ENCODE peak calls at places on chromosome 21, in seven cellular contexts. X is left ventricle myocardium inferior, Q is A673, Y is WERI-Rb-1, M is IMR-90, R is esophagus squamous epithelium, L is heart left ventricle. F is an unnamed sample. For H3K27me3, the result is how much of the 10 kb centered on the place peaks cover.

GRCh38 chr21:16928439-16928838 is 584.4 kb upstream of the CXADR start:
- DNase-seq in M (no peak), Q (no peak), L (no peak), Y (no peak), R (no peak), X (no peak), F (no peak)

GRCh38 chr21:18840239-18840638 is 436.7 kb upstream of the TMPRSS15 start:
- DNase-seq in R (no peak), X (no peak), L (no peak), Y (peak), Q (peak), M (no peak), F (no peak)

GRCh38 chr21:31186916-31187315 is 148.6 kb upstream of the KRTAP19-8 start:
- DNase-seq in Y (no peak), Q (no peak), L (no peak), R (no peak), X (no peak), M (no peak), F (no peak)

GRCh38 chr21:26389971-26390641 is 183.0 kb downstream of the CYYR1 start:
- DNase-seq in Q (no peak), M (peak), Y (no peak), X (no peak), L (no peak), R (no peak), F (peak)

GRCh38 chr21:17610862-17611261 is 1.8 kb downstream of the BTG3 start:
- DNase-seq in Y (no peak), L (no peak), X (no peak), R (no peak), Q (peak), M (peak), F (no peak)

GRCh38 chr21:42923553-42924432 is 1.6 kb downstream of the ERVH48-1 start:
- DNase-seq in Q (peak), Y (peak), R (no peak), X (peak), M (peak), L (peak), F (peak)

GRCh38 chr21:36829116-36829515 is 130.2 kb downstream of the SIM2 start:
- DNase-seq in Y (no peak), L (no peak), R (no peak), Q (no peak), M (no peak), X (no peak), F (no peak)

GRCh38 chr21:46627726-46628125 is 7.7 kb upstream of the PRMT2 start:
- DNase-seq in M (no peak), Y (no peak), R (no peak), L (no peak), Q (no peak), X (no peak), F (no peak)

GRCh38 chr21:17451364-17451869 is 61.4 kb upstream of the CXADR start:
- DNase-seq in L (no peak), M (peak), Y (no peak), X (no peak), Q (peak), R (no peak), F (no peak)

GRCh38 chr21:40472026-40472425 is 374.9 kb downstream of the DSCAM start:
- DNase-seq in Y (no peak), Q (no peak), M (no peak), R (no peak), L (no peak), X (no peak), F (no peak)

GRCh38 chr21:39388811-39389155 is 39.9 kb upstream of the HMGN1 start:
- DNase-seq in X (no peak), L (no peak), Q (no peak), Y (no peak), M (no peak), R (no peak), F (no peak)
- H3K4me3 ChIP-seq in X (peak), L (no peak), Q (peak), Y (no peak), M (no peak), R (peak), F (no peak)

GRCh38 chr21:45003331-45004058 is 63.7 kb downstream of the SLX9 start:
- DNase-seq in Q (no peak), L (no peak), X (peak), M (no peak), Y (no peak), R (no peak), F (no peak)

GRCh38 chr21:45004059-45004422 is 64.2 kb downstream of the SLX9 start:
- DNase-seq in X (no peak), R (no peak), Y (no peak), L (no peak), M (no peak), Q (no peak), F (no peak)

GRCh38 chr21:45006536-45007079 is 66.8 kb downstream of the SLX9 start:
- DNase-seq in L (no peak), R (no peak), M (no peak), Q (no peak), X (no peak), Y (no peak), F (no peak)

GRCh38 chr21:45002381-45003204 is 62.8 kb downstream of the SLX9 start:
- DNase-seq in Q (no peak), X (peak), Y (no peak), L (no peak), M (no peak), R (no peak), F (no peak)

GRCh38 chr21:45004481-45005263 is 64.8 kb downstream of the SLX9 start:
- DNase-seq in L (peak), X (no peak), Q (no peak), R (no peak), M (peak), Y (peak), F (no peak)
- H3K27me3 ChIP-seq in L (under half), X (under half), Q (under half), R (under half), M (under half), Y (under half), F (under half)

GRCh38 chr21:38619865-38620513 is 121.7 kb upstream of the ERG start:
- DNase-seq in R (no peak), Q (no peak), M (no peak), Y (no peak), L (peak), X (peak), F (no peak)
- H3K4me3 ChIP-seq in R (no peak), Q (no peak), M (no peak), Y (no peak), L (no peak), X (no peak), F (no peak)

GRCh38 chr21:33069243-33069642 is 698 bp upstream of the OLIG1 start:
- DNase-seq in Q (no peak), R (no peak), L (no peak), X (no peak), Y (no peak), M (no peak), F (no peak)
- H3K27me3 ChIP-seq in Q (half or more), R (under half), L (under half), X (half or more), Y (under half), M (half or more), F (under half)

DNA sequence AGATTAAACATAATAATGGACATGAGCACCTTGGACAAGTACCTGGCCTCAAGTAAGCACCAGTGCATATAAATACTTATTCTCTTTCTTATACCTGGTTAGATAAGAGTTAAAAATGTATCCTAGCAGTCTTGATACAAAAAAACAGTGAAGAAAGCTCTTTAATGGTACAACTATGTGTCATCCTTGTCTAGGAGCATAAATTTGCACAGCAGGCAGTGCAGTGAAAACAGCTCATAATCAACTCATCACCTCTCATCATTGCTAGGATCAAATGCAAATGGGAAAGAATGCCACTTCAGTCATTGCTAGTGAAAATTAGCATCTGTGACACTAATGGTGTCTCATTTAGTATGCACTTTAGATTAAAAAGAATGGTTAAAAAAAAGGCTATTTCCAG is 7.6 kb downstream of the SAMSN1 start:
- DNase-seq in Q (no peak), R (no peak), Y (no peak), M (no peak), X (no peak), L (no peak), F (no peak)
- H3K4me3 ChIP-seq in Q (no peak), R (no peak), Y (no peak), M (no peak), X (no peak), L (no peak), F (no peak)

GRCh38 chr21:41712730-41713129 is 54.1 kb downstream of the RIPK4 start:
- DNase-seq in X (no peak), R (no peak), Q (no peak), M (no peak), Y (no peak), L (no peak), F (no peak)
- H3K27me3 ChIP-seq in X (half or more), R (under half), Q (under half), M (half or more), Y (under half), L (under half), F (under half)

GRCh38 chr21:35046880-35047229 is 2.2 kb downstream of the RUNX1 start:
- DNase-seq in X (no peak), M (no peak), L (no peak), R (no peak), Q (no peak), Y (no peak), F (no peak)

GRCh38 chr21:35046223-35046690 is 2.8 kb downstream of the RUNX1 start:
- DNase-seq in L (no peak), R (no peak), Q (no peak), Y (no peak), M (no peak), X (no peak), F (no peak)

GRCh38 chr21:35050348-35051286 is 1.5 kb upstream of the RUNX1 start:
- DNase-seq in Q (no peak), M (peak), R (no peak), X (no peak), L (no peak), Y (no peak), F (no peak)

GRCh38 chr21:35048706-35049617 is at the start of gene RUNX1:
- DNase-seq in R (peak), M (peak), L (peak), Y (no peak), Q (no peak), X (no peak), F (no peak)

DNA sequence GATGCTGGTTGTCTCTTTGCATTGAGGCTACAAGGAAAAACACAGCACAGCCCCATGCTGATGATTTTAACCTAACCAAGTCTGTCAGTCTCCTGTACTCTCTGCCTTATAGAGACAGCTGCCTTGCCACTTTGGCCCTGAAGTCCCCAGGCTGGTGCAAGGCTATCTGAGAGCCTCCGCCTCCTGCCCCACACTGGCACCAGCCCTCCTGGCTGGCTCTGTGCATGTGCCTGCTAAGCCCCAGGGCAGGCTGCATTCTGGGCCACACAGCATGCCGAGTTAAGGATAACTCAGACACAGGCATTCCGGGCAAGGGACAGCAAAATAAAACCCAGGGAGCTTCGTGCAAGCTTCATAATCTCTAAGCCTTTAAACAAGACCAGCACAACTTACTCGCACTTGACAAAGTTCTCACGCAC is 910 bp downstream of the RUNX1 start:
- DNase-seq in X (no peak), M (no peak), R (no peak), L (no peak), Y (no peak), Q (no peak), F (no peak)
- H3K4me3 ChIP-seq in X (peak), M (peak), R (peak), L (no peak), Y (no peak), Q (no peak), F (peak)

GRCh38 chr21:22889445-22889844 is 1891.2 kb downstream of the NCAM2 start:
- DNase-seq in M (no peak), L (no peak), R (no peak), X (no peak), Q (no peak), Y (no peak), F (no peak)
- H3K27me3 ChIP-seq in M (under half), L (under half), R (under half), X (under half), Q (under half), Y (under half), F (under half)

DNA sequence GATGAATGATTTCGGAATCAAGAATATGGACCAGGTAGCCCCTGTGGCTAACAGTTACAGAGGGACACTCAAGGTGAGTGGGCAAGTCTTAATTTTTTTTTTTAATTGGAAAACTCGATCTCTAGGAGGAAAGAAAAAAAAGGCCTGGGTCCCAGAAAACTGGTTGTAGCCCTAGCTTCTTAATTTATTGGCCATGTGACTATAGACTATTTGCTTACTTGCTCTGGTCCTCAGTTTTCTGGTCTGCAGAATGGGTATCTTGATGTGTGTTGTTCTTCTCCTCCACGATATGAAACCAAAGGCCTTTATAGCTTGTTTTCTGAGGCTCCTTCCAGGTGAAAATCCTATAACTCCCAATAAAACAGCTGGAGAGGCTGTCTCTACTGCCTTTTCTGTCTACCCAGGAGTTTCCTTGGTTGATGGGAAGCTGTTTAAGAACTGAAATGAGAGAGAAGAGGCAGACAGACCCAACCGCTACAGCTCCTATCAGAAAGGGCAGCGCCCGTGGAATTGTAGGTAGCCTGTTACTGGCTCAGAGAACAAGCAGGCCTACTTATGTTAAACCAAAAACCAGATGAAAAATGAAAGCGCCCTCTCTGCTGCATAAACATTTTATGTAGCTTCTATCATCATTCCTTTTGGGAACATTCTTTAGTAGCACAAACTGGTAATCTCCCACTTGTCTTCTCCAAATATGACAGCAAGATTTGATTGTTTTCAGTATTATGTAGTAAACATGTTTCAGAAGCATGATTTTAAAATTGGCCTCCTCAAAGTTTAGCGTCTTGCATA is 4.5 kb downstream of the ETS2 start:
- DNase-seq in Q (no peak), M (no peak), X (no peak), R (no peak), Y (no peak), L (no peak), F (no peak)
- H3K4me3 ChIP-seq in Q (no peak), M (no peak), X (peak), R (peak), Y (no peak), L (no peak), F (no peak)

GRCh38 chr21:44713846-44714245 is 2.5 kb upstream of the TSPEAR start:
- DNase-seq in L (no peak), Y (peak), R (no peak), Q (no peak), X (no peak), M (no peak), F (no peak)
- H3K27me3 ChIP-seq in L (under half), Y (under half), R (under half), Q (under half), X (half or more), M (half or more), F (under half)